ENCODE peak calls at places on chromosomes 1 and 21, in ten cellular contexts. M is endothelial cell, V is cardiac fibroblast, F is RWPE1, B is GM06990, H is left lung, S is choroid plexus epithelial cell, Z is mammary epithelial cell, P is neural progenitor cell, L is keratinocyte. A is an unnamed sample.
A peak's percentile ranks its signal among the peaks of the same experiment; 100 is the strongest.

GRCh38 chr21:44571844-44572782 is 1.4 kb upstream of the KRTAP10-4 start:
- DNase-seq in V (no peak), P (no peak), H (peak; percentile 75), S (no peak), M (no peak), Z (no peak), B (no peak), F (no peak), L (no peak), A (no peak)

GRCh38 chr1:160795951-160796383 is at the start of gene LY9:
- DNase-seq in V (no peak), H (no peak), Z (no peak), L (no peak), P (no peak), F (no peak), B (peak; percentile 75), S (no peak), M (no peak), A (no peak)

GRCh38 chr1:60639287-60639686 is 443.1 kb upstream of the NFIA start:
- DNase-seq in P (no peak), F (no peak), Z (no peak), H (no peak), M (no peak), L (no peak), S (no peak), V (no peak), B (no peak), A (no peak)

GRCh38 chr1:32299327-32299726 is 7.4 kb downstream of the HDAC1 start:
- DNase-seq in M (no peak), S (no peak), F (no peak), P (no peak), Z (no peak), H (no peak), B (no peak), L (no peak), V (no peak), A (no peak)

GRCh38 chr1:225866061-225866844 is 15.9 kb downstream of the TMEM63A start:
- DNase-seq in P (no peak), M (no peak), B (no peak), V (peak; percentile 78), F (no peak), Z (no peak), H (peak; percentile 49), L (no peak), S (peak; percentile 69), A (peak; percentile 72)

GRCh38 chr1:8742022-8742924 is 75.2 kb downstream of the RERE start:
- DNase-seq in P (no peak), L (no peak), V (no peak), B (no peak), F (no peak), Z (no peak), S (no peak), H (no peak), M (no peak), A (no peak)

GRCh38 chr1:177983824-177984528 is 14.1 kb upstream of the SEC16B start:
- DNase-seq in S (peak; percentile 97), Z (peak; percentile 89), H (no peak), V (peak; percentile 97), L (no peak), M (peak; percentile 14), P (peak; percentile 63), B (no peak), F (peak; percentile 42), A (peak; percentile 67)

GRCh38 chr1:179516976-179517705 is 58.6 kb downstream of the NPHS2 start:
- DNase-seq in H (peak; percentile 47), Z (no peak), L (no peak), V (no peak), B (no peak), M (no peak), P (no peak), S (no peak), F (no peak), A (no peak)

GRCh38 chr1:113217447-113218208 is 144.6 kb downstream of the LRIG2 start:
- DNase-seq in V (no peak), L (no peak), F (no peak), S (peak; percentile 15), P (no peak), H (no peak), Z (no peak), B (no peak), M (no peak), A (no peak)

GRCh38 chr1:231613419-231614349 is 12.9 kb upstream of the DISC1 start:
- DNase-seq in L (no peak), S (no peak), M (no peak), H (no peak), P (no peak), V (no peak), Z (no peak), B (no peak), F (no peak), A (peak; percentile 50)

DNA sequence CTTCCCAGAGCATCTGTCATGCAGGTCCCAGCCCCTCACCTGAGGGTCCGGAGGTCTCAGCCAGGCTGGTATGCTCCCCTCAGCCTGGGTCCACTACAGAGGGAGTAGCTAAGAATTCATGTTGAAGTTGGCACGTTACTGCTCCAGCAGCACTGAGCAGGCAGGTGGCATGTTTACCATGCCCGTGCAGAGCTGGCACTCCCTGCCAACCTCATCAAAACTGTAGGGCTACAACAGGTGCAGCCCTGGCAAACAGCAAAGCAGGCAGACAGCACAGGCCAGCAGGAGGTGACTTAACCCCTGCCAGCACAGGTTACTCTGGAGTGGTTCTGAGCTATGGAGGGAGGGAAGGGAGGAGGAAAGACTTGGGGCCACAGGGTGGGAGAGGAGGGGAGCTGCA is 46.4 kb downstream of the NUAK2 start:
- DNase-seq in V (no peak), F (no peak), B (no peak), S (no peak), P (no peak), Z (no peak), L (no peak), H (no peak), M (no peak), A (no peak)
- TF ChIP-seq CTCF in V (no peak), F (no peak), B (no peak), S (no peak), P (no peak), Z (no peak), L (no peak), H (no peak), M (no peak), A (no peak)

GRCh38 chr1:98369463-98369862 is 292.1 kb upstream of the SNX7 start:
- DNase-seq in P (no peak), Z (no peak), V (no peak), L (no peak), F (no peak), S (peak; percentile 17), H (no peak), B (no peak), M (no peak), A (no peak)
- TF ChIP-seq CTCF in P (no peak), Z (no peak), V (no peak), L (no peak), F (no peak), S (no peak), H (no peak), B (no peak), M (no peak), A (no peak)

DNA sequence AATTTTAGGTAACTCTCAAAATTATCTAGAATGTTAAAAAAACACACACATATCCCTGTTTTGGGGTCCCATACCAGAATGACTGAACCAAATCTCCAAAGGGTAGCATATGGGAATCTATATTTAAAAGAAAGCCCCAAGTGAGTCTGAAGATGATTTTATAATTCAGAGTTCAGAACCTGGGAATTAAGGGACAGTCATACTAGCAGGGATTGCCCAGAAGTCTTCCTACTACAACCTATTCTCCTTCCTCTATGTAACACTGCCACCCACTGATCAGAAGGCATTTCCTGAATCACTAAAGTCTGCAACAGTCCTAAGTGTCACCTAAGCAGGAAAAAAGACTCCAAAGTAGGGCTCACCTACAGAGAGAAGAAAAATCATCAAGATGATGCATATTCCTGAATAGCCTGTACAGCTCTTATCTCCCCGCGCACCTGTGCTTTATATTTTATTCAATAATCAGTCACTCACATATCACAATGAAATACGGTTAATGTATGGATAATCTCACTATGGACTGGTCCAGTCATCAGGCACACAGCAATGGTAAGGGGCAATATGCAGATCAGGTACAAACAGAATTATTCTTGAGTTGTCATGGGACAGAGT is 4.9 kb downstream of the RGS1 start:
- DNase-seq in Z (peak; percentile 50), F (peak; percentile 52), S (peak; percentile 84), B (no peak), M (no peak), P (peak; percentile 38), V (peak; percentile 82), H (no peak), L (no peak), A (peak; percentile 72)
- TF ChIP-seq CTCF in Z (peak; percentile 27), F (peak; percentile 27), S (peak; percentile 69), B (peak; percentile 42), M (no peak), P (peak; percentile 46), V (peak; percentile 53), H (no peak), L (peak; percentile 41), A (peak; percentile 74)

GRCh38 chr1:41957568-41957967 is 38.8 kb upstream of the HIVEP3 start:
- DNase-seq in Z (peak; percentile 98), P (no peak), F (peak; percentile 88), H (no peak), M (no peak), V (peak; percentile 90), S (no peak), L (no peak), B (no peak), A (peak; percentile 85)
- TF ChIP-seq CTCF in Z (no peak), P (no peak), F (no peak), H (no peak), M (no peak), V (no peak), S (no peak), L (no peak), B (no peak), A (no peak)

GRCh38 chr1:156682166-156682890 is 5.1 kb upstream of the NES start:
- DNase-seq in L (no peak), F (no peak), V (no peak), S (no peak), M (peak; percentile 33), P (peak; percentile 48), Z (no peak), H (no peak), B (no peak), A (no peak)
- TF ChIP-seq CTCF in L (no peak), F (no peak), V (no peak), S (peak; percentile 2), M (no peak), P (peak; percentile 23), Z (no peak), H (no peak), B (no peak), A (no peak)